ENCODE peak calls at places on chromosomes 16 and 17, in four cellular contexts. Y is pancreas, E is lower leg skin, H is AG09309. T is an unnamed sample.
A peak's percentile ranks its signal among the peaks of the same experiment; 100 is the strongest.

GRCh38 chr17:19720631-19721426 is 4.4 kb upstream of the SLC47A2 start:
- DNase-seq in H (no peak), E (no peak), Y (no peak), T (no peak)

GRCh38 chr16:88941933-88942909 is 34.8 kb downstream of the CBFA2T3 start:
- DNase-seq in E (no peak), Y (peak; percentile 70), H (no peak), T (no peak)

GRCh38 chr16:53098526-53099317 is 43.9 kb downstream of the CHD9 start:
- DNase-seq in H (no peak), Y (peak; percentile 62), E (peak; percentile 96), T (peak; percentile 59)

GRCh38 chr16:7013990-7014389 is 318.7 kb upstream of the RBFOX1 start:
- DNase-seq in H (no peak), E (no peak), Y (no peak), T (no peak)

GRCh38 chr16:24858219-24859041 is 12.7 kb downstream of the SLC5A11 start:
- DNase-seq in Y (peak; percentile 53), E (peak; percentile 83), H (no peak), T (no peak)

GRCh38 chr16:14353340-14353739 is 276.7 kb downstream of the PARN start:
- DNase-seq in E (no peak), H (no peak), Y (no peak), T (no peak)

GRCh38 chr16:75256871-75257343 is 5.5 kb upstream of the BCAR1 start:
- DNase-seq in H (no peak), E (peak; percentile 87), Y (peak; percentile 40), T (no peak)

GRCh38 chr17:29929006-29929543 is 953 bp downstream of the SSH2 start:
- DNase-seq in Y (no peak), E (no peak), H (no peak), T (no peak)

GRCh38 chr17:55852734-55853133 is 101.9 kb downstream of the PCTP start:
- DNase-seq in H (no peak), E (no peak), Y (no peak), T (no peak)

GRCh38 chr17:39591958-39592954 is 15.5 kb downstream of the NEUROD2 start:
- DNase-seq in Y (no peak), H (no peak), E (no peak), T (no peak)

GRCh38 chr16:76081936-76082335 is 195.3 kb upstream of the CNTNAP4 start:
- DNase-seq in E (no peak), Y (no peak), H (no peak), T (no peak)

GRCh38 chr16:59067207-59067606 is 333.1 kb upstream of the GOT2 start:
- DNase-seq in Y (no peak), E (no peak), H (no peak), T (no peak)

GRCh38 chr16:65546353-65546791 is 424.5 kb upstream of the CDH11 start:
- DNase-seq in H (peak; percentile 45), Y (no peak), E (no peak), T (no peak)

GRCh38 chr17:75896360-75897075 is at the start of gene TRIM65:
- DNase-seq in Y (peak; percentile 89), E (peak; percentile 97), H (peak; percentile 23), T (peak; percentile 70)

GRCh38 chr16:77897831-77898540 is 109.6 kb downstream of the VAT1L start:
- DNase-seq in Y (no peak), H (no peak), E (peak; percentile 6), T (no peak)

GRCh38 chr17:3039748-3040147 is 23.7 kb downstream of the OR1D5 start:
- DNase-seq in Y (no peak), E (no peak), H (no peak), T (no peak)

GRCh38 chr17:55416470-55417052 is 5.1 kb downstream of the MMD start:
- DNase-seq in Y (no peak), E (no peak), H (no peak), T (no peak)

GRCh38 chr17:43645765-43646481 is 15.8 kb downstream of the MEOX1 start:
- DNase-seq in H (no peak), E (peak; percentile 96), Y (peak; percentile 37), T (peak; percentile 65)

GRCh38 chr17:83185023-83186002 is 105.9 kb downstream of the METRNL start:
- DNase-seq in E (peak; percentile 74), Y (no peak), H (no peak), T (peak; percentile 42)

GRCh38 chr16:89917773-89918452 is 749 bp upstream of the MC1R start:
- DNase-seq in H (no peak), Y (no peak), E (peak; percentile 96), T (no peak)

GRCh38 chr16:55471448-55472097 is 7.4 kb upstream of the MMP2 start:
- DNase-seq in Y (no peak), H (peak; percentile 78), E (peak; percentile 65), T (no peak)

GRCh38 chr17:75267146-75267402 is 4.0 kb downstream of the MIF4GD start:
- DNase-seq in H (no peak), E (no peak), Y (no peak), T (no peak)

GRCh38 chr17:38671939-38672720 is 2.6 kb downstream of the EPOP start:
- DNase-seq in E (no peak), Y (no peak), H (no peak), T (no peak)

GRCh38 chr16:48831081-48831722 is 221.2 kb upstream of the N4BP1 start:
- DNase-seq in H (no peak), E (peak; percentile 29), Y (no peak), T (no peak)

GRCh38 chr16:30473231-30474061 is 904 bp downstream of the ITGAL start:
- DNase-seq in Y (no peak), E (no peak), H (no peak), T (no peak)

GRCh38 chr16:30476991-30477390 is 4.4 kb downstream of the ITGAL start:
- DNase-seq in Y (no peak), H (no peak), E (no peak), T (no peak)

GRCh38 chr16:30472328-30472942 is at the start of gene ITGAL:
- DNase-seq in H (no peak), E (no peak), Y (no peak), T (peak; percentile 24)

GRCh38 chr16:30474062-30474452 is 1.5 kb downstream of the ITGAL start:
- DNase-seq in Y (no peak), H (no peak), E (no peak), T (no peak)

GRCh38 chr16:30474684-30475083 is 2.1 kb downstream of the ITGAL start:
- DNase-seq in H (no peak), Y (no peak), E (no peak), T (no peak)
- H3K4me3 ChIP-seq in H (no peak overlapping the region), Y (no peak overlapping the region), E (no peak overlapping the region), T (no peak overlapping the region)

DNA sequence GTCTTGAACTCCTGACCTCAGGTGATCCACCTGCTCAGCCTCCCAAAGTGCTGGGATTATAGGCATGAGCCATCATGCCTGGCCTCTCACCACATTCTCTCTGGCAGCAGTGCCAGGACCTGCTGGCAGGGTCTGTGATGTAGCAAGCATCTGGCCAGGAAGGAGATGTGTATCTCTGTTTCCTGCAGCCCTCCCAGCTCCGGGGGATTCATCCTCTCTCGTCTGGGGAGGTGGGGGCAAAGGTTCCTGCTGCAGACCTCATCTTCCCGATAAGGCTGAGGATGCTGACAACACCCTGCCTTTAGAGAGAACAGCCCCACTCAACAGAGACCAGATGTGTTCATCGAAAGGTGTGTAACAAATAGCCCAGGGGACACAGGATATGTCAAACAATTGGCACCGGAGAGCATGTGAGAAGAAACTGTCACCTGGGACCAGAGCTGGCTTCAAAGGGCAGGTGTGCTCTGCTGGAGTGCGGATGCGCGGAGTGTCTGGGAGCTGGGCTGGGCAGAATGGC is 54.8 kb upstream of the SEC14L1 start:
- DNase-seq in Y (no peak), E (no peak), H (no peak), T (no peak)
- H3K4me3 ChIP-seq in Y (no peak overlapping the region), E (no peak overlapping the region), H (no peak overlapping the region), T (no peak overlapping the region)

DNA sequence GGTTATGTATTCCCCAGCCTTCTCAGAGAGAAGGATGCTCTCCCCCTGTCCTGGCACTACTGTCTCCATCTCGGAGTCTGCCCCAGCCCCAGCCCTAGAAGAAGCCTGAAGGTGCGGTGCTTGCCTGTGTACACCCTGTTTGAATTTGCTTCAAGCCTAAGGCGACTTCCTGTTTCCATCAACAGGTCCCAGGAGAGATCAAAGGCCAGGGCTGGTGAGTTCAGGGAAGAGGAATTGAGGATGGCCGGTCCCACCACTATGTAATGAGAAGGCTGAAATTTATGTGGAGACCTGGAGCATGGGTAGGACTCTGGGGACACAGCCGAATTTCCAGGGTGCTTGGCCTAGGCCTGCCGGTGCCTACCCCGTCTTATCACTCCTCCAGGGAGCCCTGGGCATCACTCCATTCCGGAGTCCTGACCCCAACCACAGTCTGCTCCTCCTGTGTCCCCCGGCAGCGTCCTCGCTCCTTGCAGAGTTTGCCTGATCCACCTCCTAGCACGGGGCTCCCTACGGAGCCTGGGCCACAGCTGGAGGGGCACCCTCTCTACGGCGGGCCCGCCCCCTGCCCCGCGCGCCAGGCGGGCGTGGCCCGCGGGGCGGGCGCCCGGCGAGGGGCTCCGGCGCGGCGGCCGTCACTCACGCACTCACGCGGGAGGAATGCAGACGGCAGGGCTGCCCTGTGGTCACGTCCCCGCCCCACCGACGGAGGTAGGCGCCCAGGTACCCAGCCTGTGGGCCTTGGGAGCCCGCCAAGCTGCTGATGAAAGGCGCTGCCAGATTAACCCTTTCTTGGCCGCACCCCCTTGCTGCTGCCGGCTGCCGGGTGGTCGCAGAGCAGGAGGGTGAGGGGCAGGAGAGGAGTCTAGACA is 53.8 kb upstream of the TAC4 start:
- DNase-seq in E (no peak), H (no peak), Y (peak; percentile 53), T (no peak)
- H3K4me3 ChIP-seq in E (no peak overlapping the region), H (no peak overlapping the region), Y (no peak overlapping the region), T (no peak overlapping the region)

GRCh38 chr17:78276098-78276497 is 44.7 kb downstream of the TMEM235 start:
- DNase-seq in Y (no peak), H (no peak), E (no peak), T (no peak)
- H3K4me3 ChIP-seq in Y (no peak overlapping the region), H (no peak overlapping the region), E (no peak overlapping the region), T (no peak overlapping the region)

GRCh38 chr17:6755731-6756184 is at the start of gene XAF1:
- DNase-seq in E (no peak), H (peak; percentile 34), Y (no peak), T (no peak)

GRCh38 chr17:6756425-6757012 is 673 bp downstream of the XAF1 start:
- DNase-seq in E (no peak), H (no peak), Y (no peak), T (no peak)

GRCh38 chr17:6753006-6753445 is 2.8 kb upstream of the XAF1 start:
- DNase-seq in H (peak; percentile 51), E (peak; percentile 90), Y (no peak), T (no peak)

GRCh38 chr17:6753565-6753964 is 2.3 kb upstream of the XAF1 start:
- DNase-seq in H (no peak), E (no peak), Y (no peak), T (no peak)

DNA sequence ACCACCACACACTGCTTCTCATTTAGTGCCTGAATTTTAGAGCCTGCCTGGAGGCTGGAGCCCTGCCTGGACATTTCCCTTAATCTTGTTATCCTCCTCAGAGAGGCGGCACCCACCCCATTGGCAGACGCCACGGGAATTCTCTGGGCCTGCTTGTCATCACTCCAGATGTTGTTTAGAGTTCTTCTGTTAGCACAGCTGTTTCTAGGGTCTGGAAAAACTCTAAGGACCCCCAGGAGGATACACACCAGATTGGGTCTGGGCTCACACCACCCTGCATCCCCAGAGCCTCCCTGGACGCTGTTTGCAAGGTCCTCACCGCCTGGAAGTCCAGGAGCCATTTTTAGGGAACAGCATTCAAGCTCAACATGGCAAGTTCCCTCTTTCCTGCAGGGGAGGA is 565 bp upstream of the XAF1 start:
- DNase-seq in E (no peak), Y (no peak), H (peak; percentile 18), T (no peak)
- H3K4me3 ChIP-seq in E (no peak overlapping the region), Y (peak overlapping the region; percentile 18), H (peak overlapping the region; percentile 58), T (peak overlapping the region; percentile 79)